ENCODE peak calls at places on chromosome 7, in seven cellular contexts. H, R, O, S, U, C and A are unnamed samples.

GRCh38 chr7:70238171-70238575 is 639.9 kb downstream of the AUTS2 start:
- DNase-seq in C (no peak), H (no peak), U (no peak), S (no peak), R (no peak), O (no peak), A (no peak)

GRCh38 chr7:115300228-115300870 is 378.5 kb downstream of the MDFIC start:
- DNase-seq in U (no peak), C (no peak), O (no peak), S (peak; percentile 50), R (peak; percentile 72), H (no peak), A (no peak)

GRCh38 chr7:152522551-152522950 is 86.7 kb upstream of the KMT2C start:
- DNase-seq in U (no peak), C (no peak), S (no peak), H (no peak), R (no peak), O (no peak), A (no peak)

GRCh38 chr7:20744913-20745587 is 41.6 kb downstream of the SP8 start:
- DNase-seq in C (no peak), R (no peak), H (peak; percentile 18), S (no peak), O (no peak), U (no peak), A (no peak)

GRCh38 chr7:16271990-16272665 is 149.2 kb downstream of the CRPPA start:
- DNase-seq in H (peak; percentile 95), U (no peak), O (peak; percentile 2), C (no peak), S (no peak), R (peak; percentile 8), A (no peak)

GRCh38 chr7:155618708-155619633 is 25.5 kb upstream of the RBM33 start:
- DNase-seq in O (no peak), R (peak; percentile 58), H (peak; percentile 27), C (no peak), S (peak; percentile 39), U (no peak), A (no peak)

GRCh38 chr7:122059516-122059915 is 84.5 kb downstream of the AASS start:
- DNase-seq in O (no peak), C (no peak), U (no peak), S (no peak), H (no peak), R (no peak), A (peak; percentile 26)

GRCh38 chr7:33177876-33178275 is 48.5 kb downstream of the BBS9 start:
- DNase-seq in H (no peak), U (no peak), S (no peak), O (no peak), R (no peak), C (no peak), A (no peak)

GRCh38 chr7:107506683-107507339 is 37.0 kb downstream of the GPR22 start:
- DNase-seq in C (no peak), H (peak; percentile 30), S (no peak), O (no peak), U (no peak), R (peak; percentile 2), A (peak; percentile 96)

GRCh38 chr7:114783413-114783812 is 138.5 kb upstream of the MDFIC start:
- DNase-seq in C (no peak), S (no peak), R (no peak), H (no peak), U (no peak), O (no peak), A (no peak)

GRCh38 chr7:154879629-154880028 is 123.3 kb downstream of the PAXIP1 start:
- DNase-seq in H (no peak), C (no peak), O (no peak), R (no peak), S (no peak), U (no peak), A (no peak)

DNA sequence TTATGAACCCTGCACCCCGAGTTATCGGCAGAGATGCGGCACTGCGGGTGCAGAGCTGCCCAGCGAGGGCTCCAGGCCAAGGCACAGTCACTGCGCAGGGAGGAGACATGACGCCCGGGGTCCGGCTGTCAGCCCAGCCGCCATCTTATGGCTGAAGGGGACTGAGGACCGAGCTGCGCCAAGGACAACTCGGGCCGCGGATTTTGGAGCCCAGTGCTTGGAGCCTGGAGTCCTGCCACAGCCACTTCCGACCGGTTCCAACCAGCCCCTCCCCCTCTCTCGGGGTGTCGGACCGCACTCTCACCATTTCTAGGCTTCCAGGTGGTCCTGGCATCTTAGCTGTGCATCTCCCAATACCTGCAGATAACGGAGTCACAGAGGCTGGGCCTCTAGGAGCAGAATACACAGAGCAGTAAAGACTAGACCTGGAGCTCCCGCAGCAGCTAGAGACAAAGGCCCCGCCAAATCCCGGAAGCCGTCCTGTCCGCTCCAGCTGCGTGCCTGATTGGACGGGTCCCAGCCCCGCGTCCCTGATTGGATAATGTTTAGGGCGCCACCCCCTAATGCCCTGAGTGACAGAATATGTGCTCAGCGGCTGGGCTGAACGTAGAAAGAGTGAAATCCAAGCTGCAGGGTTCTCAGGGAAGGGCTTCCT is at the start of gene ZNF680:
- DNase-seq in U (peak; percentile 85), S (no peak), C (no peak), R (peak; percentile 91), H (peak; percentile 96), O (peak; percentile 75), A (peak; percentile 95)
- H2AK5ac ChIP-seq in U (no peak within 1 kb of the TSS), S (no peak within 1 kb of the TSS), C (no peak within 1 kb of the TSS), R (no peak within 1 kb of the TSS), H (no peak within 1 kb of the TSS), O (no peak within 1 kb of the TSS), A (no peak within 1 kb of the TSS)

GRCh38 chr7:45977256-45977655 is 56.2 kb upstream of the IGFBP3 start:
- DNase-seq in O (no peak), H (no peak), R (no peak), U (no peak), C (no peak), S (no peak), A (no peak)

GRCh38 chr7:45979275-45980180 is 58.5 kb upstream of the IGFBP3 start:
- DNase-seq in O (no peak), U (no peak), S (no peak), R (no peak), C (no peak), H (no peak), A (peak; percentile 65)

GRCh38 chr7:45978731-45979211 is 57.7 kb upstream of the IGFBP3 start:
- DNase-seq in H (no peak), R (peak; percentile 12), O (no peak), U (no peak), C (no peak), S (no peak), A (no peak)

GRCh38 chr7:45976485-45976856 is 55.4 kb upstream of the IGFBP3 start:
- DNase-seq in S (no peak), C (no peak), U (no peak), R (no peak), O (no peak), H (no peak), A (no peak)

DNA sequence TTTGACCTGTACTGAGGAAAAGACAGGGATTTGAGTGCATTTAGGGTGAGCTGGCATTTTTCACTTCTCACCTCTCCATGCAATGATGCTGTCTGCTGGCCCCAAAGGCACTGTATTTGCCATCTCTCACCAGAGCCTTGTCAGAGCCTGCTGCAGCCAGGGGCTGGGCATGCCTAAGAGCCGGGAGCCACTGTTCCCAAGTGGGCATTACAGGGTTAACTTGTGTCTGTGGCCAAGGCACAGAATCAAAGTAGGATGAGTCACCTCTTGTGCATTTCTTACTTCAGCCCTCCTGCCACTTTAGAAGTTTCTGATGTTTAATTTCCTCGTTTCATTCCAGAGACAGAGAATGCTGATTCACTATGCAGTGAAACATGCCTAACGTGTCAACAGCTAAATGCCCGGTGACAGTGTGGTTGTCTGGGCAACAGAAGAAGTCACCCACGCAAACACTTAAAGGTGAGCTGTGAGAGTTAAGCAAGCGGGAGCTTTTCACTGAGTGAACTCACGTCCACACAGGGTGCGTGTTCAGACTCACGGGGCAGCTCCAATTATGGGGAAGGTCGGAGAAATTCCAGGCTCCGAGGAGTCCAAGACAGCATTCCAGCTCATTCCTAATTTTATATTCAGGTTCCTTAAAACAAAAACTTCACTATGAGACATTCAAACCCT is 57.1 kb upstream of the IGFBP3 start:
- DNase-seq in H (peak; percentile 97), S (peak; percentile 98), R (peak; percentile 99), U (peak; percentile 41), O (peak; percentile 21), C (peak; percentile 57), A (peak; percentile 93)
- H3K9ac ChIP-seq in H (no peak overlapping the region), S (peak overlapping the region; percentile 80), R (peak overlapping the region; percentile 68), U (no peak overlapping the region), O (no peak overlapping the region), C (no peak overlapping the region), A (no peak overlapping the region)

GRCh38 chr7:111929258-111929657 is 276.9 kb downstream of the DOCK4 start:
- DNase-seq in O (no peak), R (no peak), C (no peak), H (no peak), U (no peak), S (no peak), A (no peak)
- H3K18ac ChIP-seq in O (no peak overlapping the region), R (no peak overlapping the region), C (no peak overlapping the region), H (no peak overlapping the region), U (no peak overlapping the region), S (no peak overlapping the region), A (no peak overlapping the region)

DNA sequence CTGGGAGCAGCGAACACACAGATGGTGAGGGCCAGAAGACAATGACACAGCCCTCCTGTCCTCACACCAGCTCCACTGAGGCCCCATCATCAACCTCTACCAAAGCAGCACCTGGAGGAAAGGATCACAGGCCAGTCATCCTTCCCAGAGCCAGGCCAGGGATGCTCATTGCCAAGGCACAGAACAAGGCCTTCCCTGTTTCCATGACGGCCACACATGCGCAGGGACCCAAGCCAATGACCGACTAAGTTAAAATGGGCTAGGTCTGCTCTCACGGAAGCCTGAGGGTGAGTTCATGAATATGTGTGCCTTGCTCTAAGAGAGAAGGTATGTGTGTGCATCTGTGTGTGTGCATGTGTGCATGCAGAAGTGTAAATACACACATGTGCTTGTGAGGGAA is 39.6 kb downstream of the COBL start:
- DNase-seq in C (no peak), U (no peak), H (no peak), R (no peak), O (no peak), S (no peak), A (no peak)
- H2AK5ac ChIP-seq in C (no peak overlapping the region), U (peak overlapping the region; percentile 49), H (no peak overlapping the region), R (no peak overlapping the region), O (no peak overlapping the region), S (no peak overlapping the region), A (no peak overlapping the region)

GRCh38 chr7:30134011-30134410 is 775 bp upstream of the MTURN start:
- DNase-seq in U (no peak), S (no peak), H (no peak), C (no peak), R (no peak), O (no peak), A (peak; percentile 58)
- H3K9ac ChIP-seq in U (no peak overlapping the region), S (peak overlapping the region; percentile 81), H (peak overlapping the region; percentile 60), C (peak overlapping the region; percentile 46), R (no peak overlapping the region), O (no peak overlapping the region), A (no peak overlapping the region)